ENCODE peak calls at places on chromosomes 16 and 17, in ten cellular contexts. W, M, L, P, G, T, S, K, O and Y are unnamed samples.

GRCh38 chr16:73037845-73038570 is 9.9 kb downstream of the ZFHX3 start:
- DNase-seq in W (no peak), M (no peak), L (no peak), P (no peak), G (no peak), T (no peak), S (no peak), K (no peak), O (no peak), Y (no peak)

GRCh38 chr17:3598078-3598477 is 11.1 kb downstream of the TRPV1 start:
- DNase-seq in W (no peak), M (no peak), L (no peak), P (no peak), G (no peak), T (no peak), S (no peak), K (no peak), O (no peak), Y (no peak)

GRCh38 chr17:1049446-1050225 is 52.7 kb downstream of the TIMM22 start:
- DNase-seq in W (no peak), M (no peak), L (no peak), P (no peak), G (no peak), T (no peak), S (no peak), K (no peak), O (no peak), Y (no peak)

GRCh38 chr17:75087558-75088453 is at the start of gene SLC16A5:
- DNase-seq in W (peak), M (peak), L (peak), P (peak), G (peak), T (peak), S (peak), K (peak), O (peak), Y (no peak)

GRCh38 chr17:79136596-79136995 is 62.0 kb downstream of the ENGASE start:
- DNase-seq in W (no peak), M (no peak), L (no peak), P (no peak), G (no peak), T (no peak), S (no peak), K (no peak), O (no peak), Y (no peak)

GRCh38 chr16:88349153-88349902 is 33.4 kb upstream of the ZNF469 start:
- DNase-seq in W (no peak), M (no peak), L (no peak), P (no peak), G (no peak), T (no peak), S (no peak), K (no peak), O (no peak), Y (no peak)

GRCh38 chr17:45316271-45317112 is at the start of gene MAP3K14:
- DNase-seq in W (peak), M (peak), L (peak), P (peak), G (peak), T (peak), S (peak), K (no peak), O (peak), Y (peak)

GRCh38 chr17:49224198-49224996 is 6.2 kb downstream of the PHOSPHO1 start:
- DNase-seq in W (peak), M (peak), L (no peak), P (peak), G (no peak), T (peak), S (no peak), K (no peak), O (peak), Y (no peak)

GRCh38 chr16:70661918-70662641 is 15.7 kb downstream of the IL34 start:
- DNase-seq in W (no peak), M (no peak), L (no peak), P (no peak), G (no peak), T (no peak), S (no peak), K (no peak), O (no peak), Y (no peak)

GRCh38 chr17:19508327-19508867 is 25.3 kb upstream of the SLC47A1 start:
- DNase-seq in W (peak), M (peak), L (no peak), P (peak), G (no peak), T (no peak), S (no peak), K (peak), O (peak), Y (no peak)

GRCh38 chr16:11949527-11949926 is 7.7 kb upstream of the NPIPB2 start:
- DNase-seq in W (no peak), M (no peak), L (peak), P (peak), G (peak), T (peak), S (peak), K (peak), O (no peak), Y (no peak)

GRCh38 chr17:15957206-15957605 is 12.3 kb downstream of the ADORA2B start:
- DNase-seq in W (no peak), M (peak), L (no peak), P (no peak), G (no peak), T (no peak), S (no peak), K (no peak), O (no peak), Y (no peak)

GRCh38 chr17:28949185-28950016 is 1.9 kb downstream of the PHF12 start:
- DNase-seq in W (peak), M (peak), L (peak), P (peak), G (peak), T (peak), S (no peak), K (peak), O (peak), Y (no peak)

GRCh38 chr16:11183035-11183812 is 72.8 kb downstream of the SOCS1 start:
- DNase-seq in W (no peak), M (no peak), L (no peak), P (no peak), G (no peak), T (peak), S (no peak), K (no peak), O (no peak), Y (no peak)

GRCh38 chr16:11585460-11586374 is 1.0 kb downstream of the LITAF start:
- DNase-seq in W (no peak), M (no peak), L (no peak), P (peak), G (peak), T (no peak), S (no peak), K (peak), O (peak), Y (no peak)

GRCh38 chr17:11296994-11297393 is 56.0 kb downstream of the SHISA6 start:
- DNase-seq in W (no peak), M (no peak), L (no peak), P (no peak), G (no peak), T (no peak), S (no peak), K (no peak), O (no peak), Y (no peak)

GRCh38 chr17:48244121-48244711 is 136.7 kb downstream of the SNX11 start:
- DNase-seq in W (no peak), M (no peak), L (peak), P (peak), G (peak), T (no peak), S (no peak), K (no peak), O (no peak), Y (no peak)

GRCh38 chr17:63774982-63775290 is 966 bp downstream of the DDX42 start:
- DNase-seq in W (no peak), M (no peak), L (peak), P (no peak), G (peak), T (peak), S (no peak), K (no peak), O (no peak), Y (no peak)

GRCh38 chr16:12551530-12551929 is 252.2 kb downstream of the CPPED1 start:
- DNase-seq in W (no peak), M (no peak), L (no peak), P (no peak), G (no peak), T (peak), S (no peak), K (no peak), O (no peak), Y (no peak)

GRCh38 chr17:44787271-44787940 is 28.6 kb downstream of the ADAM11 start:
- DNase-seq in W (no peak), M (no peak), L (no peak), P (no peak), G (no peak), T (no peak), S (no peak), K (no peak), O (no peak), Y (no peak)

GRCh38 chr16:83742076-83742475 is 65.7 kb upstream of the HSBP1 start:
- DNase-seq in W (no peak), M (no peak), L (no peak), P (no peak), G (no peak), T (no peak), S (no peak), K (peak), O (no peak), Y (peak)

GRCh38 chr17:81558941-81559806 is 7.0 kb upstream of the FAAP100 start:
- DNase-seq in W (no peak), M (no peak), L (peak), P (no peak), G (no peak), T (no peak), S (no peak), K (no peak), O (no peak), Y (no peak)

GRCh38 chr17:41048441-41048840 is 1.3 kb upstream of the KRTAP2-1 start:
- DNase-seq in W (no peak), M (no peak), L (peak), P (no peak), G (no peak), T (no peak), S (no peak), K (no peak), O (no peak), Y (no peak)

GRCh38 chr17:45361976-45362375 is 45.2 kb upstream of the MAP3K14 start:
- DNase-seq in W (no peak), M (no peak), L (no peak), P (no peak), G (no peak), T (no peak), S (no peak), K (no peak), O (no peak), Y (no peak)

GRCh38 chr17:4032738-4033137 is 68.5 kb upstream of the ATP2A3 start:
- DNase-seq in W (no peak), M (no peak), L (no peak), P (no peak), G (no peak), T (no peak), S (no peak), K (no peak), O (no peak), Y (no peak)

GRCh38 chr16:165539-166374 is at the start of gene HBM:
- DNase-seq in W (no peak), M (no peak), L (no peak), P (no peak), G (no peak), T (peak), S (no peak), K (no peak), O (no peak), Y (no peak)

GRCh38 chr17:80289631-80290030 is 29.0 kb downstream of the RNF213 start:
- DNase-seq in W (no peak), M (no peak), L (no peak), P (no peak), G (no peak), T (no peak), S (peak), K (no peak), O (peak), Y (no peak)

GRCh38 chr17:51650202-51650601 is 389.9 kb downstream of the UTP18 start:
- DNase-seq in W (no peak), M (no peak), L (no peak), P (no peak), G (no peak), T (no peak), S (no peak), K (no peak), O (no peak), Y (no peak)

GRCh38 chr17:21211825-21212479 is 2.0 kb downstream of the TMEM11 start:
- DNase-seq in W (no peak), M (no peak), L (no peak), P (no peak), G (no peak), T (no peak), S (no peak), K (no peak), O (no peak), Y (no peak)